ENCODE peak calls at places on chromosomes 7 and 10, in seven cellular contexts. J, D, P, Y, I, V and K are unnamed samples.

GRCh38 chr7:22730921-22731654 is 4.1 kb downstream of the IL6 start:
- DNase-seq in J (no peak), Y (no peak), V (no peak), P (no peak), I (no peak), D (peak), K (peak)

GRCh38 chr7:2522780-2523433 is 3.3 kb downstream of the LFNG start:
- DNase-seq in J (no peak), Y (no peak), V (no peak), P (no peak), I (no peak), D (peak), K (peak)

GRCh38 chr7:102287082-102287464 is 405 bp downstream of the SH2B2 start:
- DNase-seq in P (no peak), D (no peak), J (no peak), I (no peak), V (peak), Y (no peak), K (no peak)

GRCh38 chr7:156947120-156947843 is 2.2 kb upstream of the NOM1 start:
- DNase-seq in Y (no peak), I (no peak), P (no peak), D (no peak), J (no peak), V (no peak), K (no peak)

GRCh38 chr7:130062246-130062645 is 8.1 kb upstream of the KLHDC10 start:
- DNase-seq in J (no peak), V (no peak), I (no peak), D (no peak), P (no peak), Y (no peak), K (no peak)

GRCh38 chr7:66896441-66896840 is 24.6 kb upstream of the TMEM248 start:
- DNase-seq in I (no peak), D (no peak), V (no peak), P (no peak), Y (no peak), J (no peak), K (no peak)

GRCh38 chr7:39073432-39073831 is 95.7 kb downstream of the POU6F2 start:
- DNase-seq in V (no peak), J (no peak), P (no peak), I (no peak), D (peak), Y (no peak), K (no peak)

GRCh38 chr10:120369831-120370230 is 87.2 kb upstream of the PLPP4 start:
- DNase-seq in Y (no peak), P (no peak), V (no peak), J (no peak), I (no peak), D (no peak), K (no peak)

GRCh38 chr7:26659121-26659520 is 205.3 kb downstream of the SKAP2 start:
- DNase-seq in I (no peak), J (no peak), V (no peak), D (no peak), P (no peak), Y (no peak), K (no peak)
- H3K4me3 ChIP-seq in I (no peak), J (no peak), V (no peak), D (no peak), P (no peak), Y (no peak), K (no peak)

GRCh38 chr7:138729444-138729843 is 28.3 kb upstream of the SVOPL start:
- DNase-seq in P (no peak), J (no peak), I (no peak), D (no peak), V (no peak), Y (no peak), K (no peak)

GRCh38 chr7:138727336-138728099 is 26.4 kb upstream of the SVOPL start:
- DNase-seq in D (no peak), P (no peak), J (no peak), Y (no peak), I (no peak), V (no peak), K (no peak)

DNA sequence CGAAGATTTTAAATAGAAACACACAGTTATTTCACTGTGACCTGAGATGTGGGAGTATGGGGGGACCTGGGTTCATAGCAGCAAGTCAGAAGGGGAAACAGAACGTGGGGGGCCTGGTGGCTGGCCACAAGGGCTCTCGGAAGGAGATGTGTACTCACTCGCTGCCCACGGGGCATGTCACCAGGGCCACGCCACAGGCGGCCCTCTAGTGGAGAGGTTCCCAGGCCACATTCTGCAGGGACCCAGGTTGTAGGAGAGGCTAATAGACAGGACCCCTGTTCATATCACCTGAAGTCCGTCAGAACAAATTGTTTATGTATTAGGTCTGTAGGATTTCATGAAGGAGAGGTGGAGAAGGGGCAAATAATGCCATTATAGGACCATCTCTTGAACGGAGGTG is 25.1 kb upstream of the SVOPL start:
- DNase-seq in Y (no peak), I (no peak), J (no peak), P (no peak), V (no peak), D (no peak), K (no peak)
- TF ChIP-seq CTCF in Y (no peak), I (no peak), J (no peak), P (no peak), V (no peak), D (no peak), K (no peak)

GRCh38 chr7:64046041-64046389 is 781 bp downstream of the ZNF727 start:
- DNase-seq in J (no peak), D (no peak), P (no peak), Y (no peak), V (no peak), I (no peak), K (no peak)
- H3K4me3 ChIP-seq in J (peak), D (no peak), P (peak), Y (no peak), V (peak), I (peak), K (no peak)

GRCh38 chr7:53900856-53901528 is 641.2 kb upstream of the VSTM2A start:
- DNase-seq in P (no peak), Y (no peak), I (no peak), V (no peak), D (no peak), J (no peak), K (no peak)
- TF ChIP-seq CTCF in P (no peak), Y (no peak), I (no peak), V (no peak), D (no peak), J (no peak), K (no peak)

GRCh38 chr7:7098280-7098818 is 84.0 kb upstream of the C1GALT1 start:
- DNase-seq in P (no peak), Y (no peak), D (no peak), V (no peak), J (no peak), I (no peak), K (no peak)
- H3K4me3 ChIP-seq in P (no peak), Y (no peak), D (no peak), V (no peak), J (no peak), I (no peak), K (no peak)

DNA sequence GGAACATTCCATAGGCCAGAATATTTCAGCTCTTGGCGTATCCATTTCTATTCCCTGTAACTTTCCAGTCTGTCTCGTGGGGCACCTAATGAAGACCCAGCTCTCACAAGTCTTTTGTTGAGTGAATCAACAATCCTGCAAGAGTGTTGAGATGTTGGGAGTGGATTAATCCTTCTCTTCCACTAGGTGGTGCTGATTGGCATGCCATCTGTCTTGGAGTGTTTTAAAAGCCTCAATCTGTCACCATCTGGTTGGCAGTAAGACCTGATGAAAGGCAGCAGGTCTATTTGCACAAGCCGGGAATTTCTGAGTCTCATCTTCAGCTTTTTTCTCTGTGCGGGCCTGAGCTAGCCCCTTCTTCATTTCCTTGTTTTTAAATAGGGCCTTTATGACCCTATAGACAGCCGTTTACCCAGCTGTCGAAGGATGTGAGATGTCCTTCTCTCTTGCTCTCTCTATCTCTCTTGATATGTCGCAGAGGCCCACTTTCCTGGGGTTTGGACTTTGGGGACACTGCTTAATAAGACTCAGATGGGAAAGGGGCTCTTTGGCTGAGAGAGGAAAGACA is 180.5 kb downstream of the ZNF365 start:
- DNase-seq in D (peak), V (no peak), P (no peak), I (no peak), Y (no peak), J (no peak), K (peak)
- TF ChIP-seq CTCF in D (peak), V (no peak), P (no peak), I (peak), Y (peak), J (no peak), K (peak)

GRCh38 chr10:50396491-50397311 is 145.4 kb upstream of the ASAH2 start:
- DNase-seq in D (peak), P (no peak), Y (no peak), I (no peak), V (no peak), J (no peak), K (peak)
- H3K4me3 ChIP-seq in D (no peak), P (no peak), Y (no peak), I (no peak), V (no peak), J (no peak), K (no peak)

GRCh38 chr7:1101580-1102431 is 13.9 kb downstream of the GPER1 start:
- DNase-seq in D (no peak), I (no peak), Y (no peak), J (no peak), P (no peak), V (no peak), K (no peak)

GRCh38 chr7:1104514-1105179 is 16.7 kb downstream of the GPER1 start:
- DNase-seq in I (no peak), V (no peak), Y (no peak), J (no peak), P (no peak), D (no peak), K (no peak)

GRCh38 chr7:1103009-1103788 is 15.3 kb downstream of the GPER1 start:
- DNase-seq in D (no peak), V (no peak), I (peak), Y (no peak), P (no peak), J (no peak), K (no peak)

GRCh38 chr7:1105189-1105588 is 17.3 kb downstream of the GPER1 start:
- DNase-seq in Y (no peak), I (no peak), D (no peak), P (no peak), V (no peak), J (no peak), K (no peak)

DNA sequence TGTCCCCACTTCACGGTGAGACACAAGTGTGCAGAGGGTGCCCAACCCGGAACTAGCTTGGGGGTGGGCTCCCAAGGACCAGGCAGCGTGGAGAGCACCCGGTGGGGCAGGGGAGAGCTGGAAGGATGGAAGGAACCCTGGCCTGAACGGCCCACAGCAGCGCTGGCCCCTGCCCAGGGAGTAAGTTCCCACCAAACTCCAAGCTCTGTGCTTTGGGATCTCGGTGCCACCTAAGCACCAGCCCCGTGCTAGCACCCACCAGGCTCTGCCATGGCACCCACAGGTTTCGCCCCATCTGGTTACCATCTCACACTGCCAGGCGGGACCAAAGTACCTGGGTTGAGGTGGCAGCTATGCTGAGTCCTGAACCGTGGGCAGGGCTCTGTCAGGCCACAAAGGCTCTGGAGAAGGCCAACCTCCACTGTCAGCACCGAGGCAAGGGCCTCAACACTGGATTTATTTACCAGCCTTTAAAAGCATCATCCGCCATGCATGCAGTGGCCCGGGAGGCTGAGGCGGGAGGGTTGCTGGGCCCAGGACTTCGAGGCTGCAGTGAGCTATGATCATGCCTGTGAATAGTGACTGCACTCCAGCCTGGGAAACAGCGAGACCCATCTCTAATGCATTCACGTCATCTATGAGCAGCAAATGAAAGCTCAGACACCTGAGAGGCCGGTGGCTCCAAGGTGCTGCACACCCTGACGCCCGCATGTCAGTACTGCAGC is 16.0 kb downstream of the GPER1 start:
- DNase-seq in D (no peak), Y (no peak), I (no peak), V (no peak), P (no peak), J (no peak), K (no peak)
- TF ChIP-seq CTCF in D (no peak), Y (no peak), I (no peak), V (no peak), P (no peak), J (no peak), K (no peak)

GRCh38 chr7:57868771-57869483 is 418.9 kb downstream of the ZNF716 start:
- DNase-seq in I (no peak), J (no peak), D (no peak), V (no peak), Y (no peak), P (peak), K (no peak)
- H3K4me3 ChIP-seq in I (peak), J (peak), D (peak), V (no peak), Y (no peak), P (peak), K (peak)

GRCh38 chr10:118610577-118610976 is 15.1 kb upstream of the PRLHR start:
- DNase-seq in Y (no peak), J (peak), P (no peak), D (no peak), V (no peak), I (no peak), K (no peak)

GRCh38 chr10:118621304-118621942 is 26.0 kb upstream of the PRLHR start:
- DNase-seq in D (no peak), P (no peak), Y (no peak), I (no peak), V (no peak), J (no peak), K (no peak)

GRCh38 chr10:118615888-118616287 is 20.4 kb upstream of the PRLHR start:
- DNase-seq in I (no peak), D (no peak), V (no peak), P (no peak), Y (no peak), J (no peak), K (peak)
- TF ChIP-seq CTCF in I (no peak), D (peak), V (no peak), P (peak), Y (no peak), J (no peak), K (peak)